ENCODE peak calls at places on chromosomes 11 and 22, in eight cellular contexts. Q, O, G, M, T, V, S and A are unnamed samples.

GRCh38 chr22:41339823-41340222 is 38.5 kb downstream of the ZC3H7B start:
- DNase-seq in Q (no peak), O (no peak), G (no peak), M (no peak), T (no peak), V (no peak), S (no peak), A (no peak)

GRCh38 chr11:116646191-116646590 is 126.6 kb downstream of the BUD13 start:
- DNase-seq in Q (no peak), O (no peak), G (no peak), M (no peak), T (no peak), V (no peak), S (no peak), A (no peak)

GRCh38 chr11:65501530-65502273 is 2.9 kb downstream of the MALAT1 start:
- DNase-seq in Q (peak), O (no peak), G (peak), M (no peak), T (no peak), V (no peak), S (no peak), A (no peak)

GRCh38 chr11:46271875-46272815 is 5.3 kb upstream of the CREB3L1 start:
- DNase-seq in Q (no peak), O (no peak), G (no peak), M (no peak), T (no peak), V (no peak), S (no peak), A (no peak)

GRCh38 chr11:13042873-13043338 is 33.8 kb downstream of the RASSF10 start:
- DNase-seq in Q (no peak), O (no peak), G (no peak), M (no peak), T (no peak), V (no peak), S (peak), A (no peak)

GRCh38 chr11:926341-926916 is 759 bp downstream of the AP2A2 start:
- DNase-seq in Q (no peak), O (no peak), G (peak), M (no peak), T (peak), V (no peak), S (no peak), A (peak)

GRCh38 chr11:67820079-67820478 is 145.7 kb upstream of the ALDH3B2 start:
- DNase-seq in Q (no peak), O (no peak), G (no peak), M (no peak), T (no peak), V (no peak), S (no peak), A (no peak)

GRCh38 chr11:68509105-68509504 is 48.6 kb downstream of the PPP6R3 start:
- DNase-seq in Q (no peak), O (no peak), G (no peak), M (no peak), T (no peak), V (no peak), S (no peak), A (no peak)

GRCh38 chr11:46112961-46113617 is 8.2 kb downstream of the PHF21A start:
- DNase-seq in Q (no peak), O (no peak), G (peak), M (no peak), T (no peak), V (peak), S (no peak), A (peak)

GRCh38 chr11:86041975-86042378 is 26.9 kb downstream of the PICALM start:
- DNase-seq in Q (peak), O (peak), G (peak), M (peak), T (no peak), V (peak), S (peak), A (peak)

GRCh38 chr11:22666700-22667439 is 459 bp downstream of the GAS2 start:
- DNase-seq in Q (no peak), O (no peak), G (no peak), M (peak), T (no peak), V (peak), S (no peak), A (no peak)

GRCh38 chr11:8699903-8700302 is 17.3 kb downstream of the RPL27A start:
- DNase-seq in Q (no peak), O (no peak), G (peak), M (peak), T (no peak), V (no peak), S (no peak), A (no peak)

GRCh38 chr11:78336877-78337553 is 80.6 kb downstream of the GAB2 start:
- DNase-seq in Q (no peak), O (no peak), G (no peak), M (no peak), T (no peak), V (no peak), S (no peak), A (no peak)

GRCh38 chr22:30250713-30251267 is 4.2 kb upstream of the LIF start:
- DNase-seq in Q (no peak), O (no peak), G (peak), M (no peak), T (no peak), V (peak), S (no peak), A (no peak)

GRCh38 chr11:9973921-9974320 is 310.0 kb downstream of the SWAP70 start:
- DNase-seq in Q (no peak), O (no peak), G (peak), M (no peak), T (no peak), V (no peak), S (no peak), A (no peak)